ENCODE peak calls at places on chromosomes 6 and 20, in five cellular contexts. One of them, this sample, is unnamed.
A peak's percentile ranks its signal among the peaks of the same experiment; 100 is the strongest.

GRCh38 chr6:113855500-113856010 is 1.6 kb upstream of the MARCKS start:
- DNase-seq in left ventricle myocardium inferior: peak; percentile 17
- DNase-seq in CD4-positive, alpha-beta T cell: no peak
- DNase-seq in fibroblast of lung: peak; percentile 58
- DNase-seq in Peyer's patch: peak; percentile 31
- DNase-seq in this sample: no peak

GRCh38 chr20:19285424-19285823 is 73.0 kb downstream of the SLC24A3 start:
- DNase-seq in fibroblast of lung: no peak
- DNase-seq in Peyer's patch: no peak
- DNase-seq in left ventricle myocardium inferior: no peak
- DNase-seq in CD4-positive, alpha-beta T cell: no peak
- DNase-seq in this sample: no peak

GRCh38 chr6:168226832-168227434 is 92.6 kb downstream of the DACT2 start:
- DNase-seq in CD4-positive, alpha-beta T cell: no peak
- DNase-seq in left ventricle myocardium inferior: no peak
- DNase-seq in Peyer's patch: no peak
- DNase-seq in fibroblast of lung: no peak
- DNase-seq in this sample: no peak

GRCh38 chr20:12068146-12068545 is 150.5 kb downstream of the BTBD3 start:
- DNase-seq in Peyer's patch: no peak
- DNase-seq in left ventricle myocardium inferior: no peak
- DNase-seq in fibroblast of lung: peak; percentile 40
- DNase-seq in CD4-positive, alpha-beta T cell: no peak
- DNase-seq in this sample: no peak

GRCh38 chr20:550611-551010 is 7.0 kb upstream of the CSNK2A1 start:
- DNase-seq in Peyer's patch: no peak
- DNase-seq in fibroblast of lung: no peak
- DNase-seq in CD4-positive, alpha-beta T cell: no peak
- DNase-seq in left ventricle myocardium inferior: no peak
- DNase-seq in this sample: no peak

GRCh38 chr20:54515788-54516324 is 40.5 kb downstream of the DOK5 start:
- DNase-seq in fibroblast of lung: no peak
- DNase-seq in Peyer's patch: no peak
- DNase-seq in left ventricle myocardium inferior: no peak
- DNase-seq in CD4-positive, alpha-beta T cell: no peak
- DNase-seq in this sample: no peak

GRCh38 chr6:51292659-51293058 is 474.0 kb downstream of the TFAP2B start:
- DNase-seq in left ventricle myocardium inferior: no peak
- DNase-seq in CD4-positive, alpha-beta T cell: no peak
- DNase-seq in Peyer's patch: no peak
- DNase-seq in fibroblast of lung: peak; percentile 65
- DNase-seq in this sample: no peak

GRCh38 chr20:33353013-33353402 is 48.3 kb downstream of the CDK5RAP1 start:
- DNase-seq in left ventricle myocardium inferior: no peak
- DNase-seq in fibroblast of lung: no peak
- DNase-seq in CD4-positive, alpha-beta T cell: no peak
- DNase-seq in Peyer's patch: no peak
- DNase-seq in this sample: no peak

GRCh38 chr20:63657260-63657936 is 714 bp upstream of the RTEL1 start:
- DNase-seq in Peyer's patch: no peak
- DNase-seq in fibroblast of lung: no peak
- DNase-seq in left ventricle myocardium inferior: no peak
- DNase-seq in CD4-positive, alpha-beta T cell: no peak
- DNase-seq in this sample: no peak

GRCh38 chr6:118215269-118215668 is 308.2 kb downstream of the SLC35F1 start:
- DNase-seq in CD4-positive, alpha-beta T cell: no peak
- DNase-seq in Peyer's patch: no peak
- DNase-seq in fibroblast of lung: no peak
- DNase-seq in left ventricle myocardium inferior: no peak
- DNase-seq in this sample: no peak

GRCh38 chr6:22363166-22363965 is 66.5 kb upstream of the PRL start:
- DNase-seq in CD4-positive, alpha-beta T cell: no peak
- DNase-seq in Peyer's patch: no peak
- DNase-seq in fibroblast of lung: no peak
- DNase-seq in left ventricle myocardium inferior: no peak
- DNase-seq in this sample: no peak

GRCh38 chr20:48709744-48710143 is 118.1 kb downstream of the PREX1 start:
- DNase-seq in Peyer's patch: no peak
- DNase-seq in fibroblast of lung: no peak
- DNase-seq in left ventricle myocardium inferior: no peak
- DNase-seq in CD4-positive, alpha-beta T cell: no peak
- DNase-seq in this sample: no peak

GRCh38 chr6:157227202-157228166 is 95.8 kb downstream of the TMEM242 start:
- DNase-seq in Peyer's patch: no peak
- DNase-seq in left ventricle myocardium inferior: no peak
- DNase-seq in fibroblast of lung: no peak
- DNase-seq in CD4-positive, alpha-beta T cell: no peak
- DNase-seq in this sample: peak; percentile 37

GRCh38 chr6:52284131-52284459 is 447 bp downstream of the MCM3 start:
- DNase-seq in fibroblast of lung: peak; percentile 25
- DNase-seq in left ventricle myocardium inferior: peak; percentile 29
- DNase-seq in CD4-positive, alpha-beta T cell: no peak
- DNase-seq in Peyer's patch: no peak
- DNase-seq in this sample: no peak

GRCh38 chr20:41380551-41381262 is 14.1 kb upstream of the EMILIN3 start:
- DNase-seq in left ventricle myocardium inferior: no peak
- DNase-seq in CD4-positive, alpha-beta T cell: no peak
- DNase-seq in Peyer's patch: no peak
- DNase-seq in fibroblast of lung: no peak
- DNase-seq in this sample: peak; percentile 42

GRCh38 chr6:148231572-148231971 is 111.1 kb upstream of the SASH1 start:
- DNase-seq in left ventricle myocardium inferior: no peak
- DNase-seq in Peyer's patch: no peak
- DNase-seq in CD4-positive, alpha-beta T cell: no peak
- DNase-seq in fibroblast of lung: peak; percentile 89
- DNase-seq in this sample: no peak

GRCh38 chr20:38893485-38894090 is 32.6 kb upstream of the FAM83D start:
- DNase-seq in fibroblast of lung: peak; percentile 8
- DNase-seq in Peyer's patch: peak; percentile 79
- DNase-seq in left ventricle myocardium inferior: peak; percentile 67
- DNase-seq in CD4-positive, alpha-beta T cell: peak; percentile 75
- DNase-seq in this sample: peak; percentile 83

GRCh38 chr20:24470031-24470781 is 777 bp downstream of the SYNDIG1 start:
- DNase-seq in CD4-positive, alpha-beta T cell: no peak
- DNase-seq in fibroblast of lung: peak; percentile 22
- DNase-seq in Peyer's patch: no peak
- DNase-seq in left ventricle myocardium inferior: no peak
- DNase-seq in this sample: no peak

GRCh38 chr20:62219992-62220665 is at the start of gene HRH3:
- DNase-seq in left ventricle myocardium inferior: no peak
- DNase-seq in Peyer's patch: no peak
- DNase-seq in CD4-positive, alpha-beta T cell: no peak
- DNase-seq in fibroblast of lung: peak; percentile 16
- DNase-seq in this sample: no peak

GRCh38 chr20:51434556-51435256 is 107.8 kb downstream of the NFATC2 start:
- DNase-seq in left ventricle myocardium inferior: no peak
- DNase-seq in fibroblast of lung: peak; percentile 75
- DNase-seq in CD4-positive, alpha-beta T cell: no peak
- DNase-seq in Peyer's patch: no peak
- DNase-seq in this sample: no peak

GRCh38 chr6:158607411-158608170 is 37.0 kb downstream of the DYNLT1 start:
- DNase-seq in fibroblast of lung: peak; percentile 46
- DNase-seq in left ventricle myocardium inferior: no peak
- DNase-seq in CD4-positive, alpha-beta T cell: no peak
- DNase-seq in Peyer's patch: no peak
- DNase-seq in this sample: no peak

GRCh38 chr6:166575190-166575589 is 11.3 kb downstream of the RAMACL start:
- DNase-seq in left ventricle myocardium inferior: peak; percentile 54
- DNase-seq in fibroblast of lung: peak; percentile 38
- DNase-seq in CD4-positive, alpha-beta T cell: no peak
- DNase-seq in Peyer's patch: no peak
- DNase-seq in this sample: no peak

GRCh38 chr6:166579234-166579575 is 7.3 kb downstream of the RAMACL start:
- DNase-seq in fibroblast of lung: no peak
- DNase-seq in Peyer's patch: no peak
- DNase-seq in CD4-positive, alpha-beta T cell: no peak
- DNase-seq in left ventricle myocardium inferior: no peak
- DNase-seq in this sample: no peak

GRCh38 chr6:166580076-166581050 is 6.1 kb downstream of the RAMACL start:
- DNase-seq in fibroblast of lung: peak; percentile 56
- DNase-seq in left ventricle myocardium inferior: no peak
- DNase-seq in CD4-positive, alpha-beta T cell: no peak
- DNase-seq in Peyer's patch: no peak
- DNase-seq in this sample: no peak

GRCh38 chr6:166581091-166581511 is 5.4 kb downstream of the RAMACL start:
- DNase-seq in fibroblast of lung: no peak
- DNase-seq in Peyer's patch: no peak
- DNase-seq in left ventricle myocardium inferior: no peak
- DNase-seq in CD4-positive, alpha-beta T cell: no peak
- DNase-seq in this sample: no peak

DNA sequence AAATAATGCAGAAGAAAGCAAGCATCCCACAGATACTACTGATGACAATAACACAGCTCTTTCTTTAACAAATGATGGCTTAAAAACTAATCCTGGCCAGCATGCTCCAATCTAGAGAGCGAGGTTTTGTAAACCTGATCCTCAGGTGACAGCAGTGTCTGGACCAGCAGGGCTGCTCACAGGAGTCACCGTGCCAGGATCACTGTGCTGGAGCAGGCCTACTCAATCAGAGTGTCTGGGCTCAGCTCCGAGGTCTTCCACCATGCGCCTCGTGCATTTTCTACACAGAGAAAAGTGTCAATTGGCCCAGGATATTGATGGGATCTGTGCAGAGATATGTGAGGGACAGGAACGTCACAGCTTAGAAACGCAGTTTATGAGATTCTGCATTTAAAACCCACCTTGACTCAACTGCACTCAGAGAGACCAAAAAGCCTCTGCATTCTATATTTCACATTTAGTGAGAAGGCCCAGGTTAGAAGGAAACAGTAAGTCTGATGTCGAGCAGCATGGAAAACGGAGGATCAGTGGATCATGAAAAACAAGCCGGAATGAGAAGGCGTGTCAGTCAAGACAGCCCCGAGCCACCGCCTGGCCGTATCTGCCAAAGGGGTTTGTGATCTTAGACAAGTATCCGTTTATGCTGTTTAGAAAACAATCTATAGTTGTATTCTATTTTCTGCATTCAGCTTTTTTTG is 7.8 kb downstream of the RAMACL start:
- DNase-seq in Peyer's patch: no peak
- DNase-seq in left ventricle myocardium inferior: no peak
- DNase-seq in CD4-positive, alpha-beta T cell: no peak
- DNase-seq in fibroblast of lung: no peak
- DNase-seq in this sample: no peak
- H3K27me3 ChIP-seq in Peyer's patch: no peaks in the 10 kb centered on the region
- H3K27me3 ChIP-seq in left ventricle myocardium inferior: no peaks in the 10 kb centered on the region
- H3K27me3 ChIP-seq in CD4-positive, alpha-beta T cell: no peaks in the 10 kb centered on the region
- H3K27me3 ChIP-seq in fibroblast of lung: no peaks in the 10 kb centered on the region
- H3K27me3 ChIP-seq in this sample: no peaks in the 10 kb centered on the region

DNA sequence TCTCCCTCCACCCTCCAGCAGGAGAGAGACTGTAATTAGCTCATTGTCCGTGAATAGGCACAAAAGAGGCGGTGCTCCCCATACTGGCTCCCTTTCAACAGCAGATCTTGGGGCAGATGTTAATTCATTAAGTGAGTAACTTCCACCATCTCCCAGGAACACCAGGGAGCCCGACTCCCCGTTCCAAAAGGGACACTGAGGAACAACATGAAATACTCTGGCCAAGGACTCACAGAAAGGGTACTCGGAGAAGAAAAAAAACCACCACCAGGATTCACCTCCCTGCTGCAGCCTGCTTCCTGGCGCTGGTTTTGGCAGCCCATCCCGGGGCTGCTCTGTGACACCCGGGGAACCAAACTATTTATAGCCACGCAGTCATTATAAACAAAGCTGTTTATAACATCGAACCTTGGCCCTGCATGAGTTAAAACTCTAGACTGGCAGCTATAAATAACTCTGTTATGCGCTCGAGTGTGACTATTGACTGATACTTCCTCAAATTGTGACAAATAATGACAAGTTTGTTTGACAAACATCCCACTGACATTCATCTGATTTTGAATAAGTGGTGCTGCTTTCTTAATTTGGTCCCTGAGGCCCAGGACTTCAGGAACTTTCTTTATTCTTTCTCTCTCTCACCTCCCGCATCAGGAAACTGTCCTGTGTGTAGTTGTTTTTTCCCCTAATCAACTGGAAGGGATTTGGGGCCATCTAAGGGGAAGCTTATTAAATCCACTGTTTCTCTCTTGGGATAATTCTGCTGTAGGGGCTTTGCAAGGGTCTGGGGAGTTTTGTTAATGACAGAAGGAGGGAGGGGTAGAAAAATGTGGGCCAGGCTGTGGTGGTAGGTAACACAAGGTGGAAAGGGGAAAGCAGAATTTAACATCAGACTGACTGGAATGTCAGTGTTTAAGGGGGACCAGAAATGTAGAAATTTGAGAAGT is 521.6 kb downstream of the CD83 start:
- DNase-seq in fibroblast of lung: peak; percentile 57
- DNase-seq in left ventricle myocardium inferior: peak; percentile 52
- DNase-seq in Peyer's patch: peak; percentile 54
- DNase-seq in CD4-positive, alpha-beta T cell: no peak
- DNase-seq in this sample: no peak
- TF ChIP-seq CTCF in fibroblast of lung: no peak
- TF ChIP-seq CTCF in left ventricle myocardium inferior: peak; percentile 45
- TF ChIP-seq CTCF in Peyer's patch: peak; percentile 36
- TF ChIP-seq CTCF in CD4-positive, alpha-beta T cell: no peak
- TF ChIP-seq CTCF in this sample: no peak

GRCh38 chr20:46894971-46895905 is 595 bp downstream of the EYA2 start:
- DNase-seq in Peyer's patch: no peak
- DNase-seq in CD4-positive, alpha-beta T cell: no peak
- DNase-seq in left ventricle myocardium inferior: no peak
- DNase-seq in fibroblast of lung: peak; percentile 17
- DNase-seq in this sample: no peak
- H3K27me3 ChIP-seq in Peyer's patch: peaks cover 21% of the 10 kb centered on the region
- H3K27me3 ChIP-seq in CD4-positive, alpha-beta T cell: peaks cover 52% of the 10 kb centered on the region
- H3K27me3 ChIP-seq in left ventricle myocardium inferior: peaks cover 80% of the 10 kb centered on the region
- H3K27me3 ChIP-seq in fibroblast of lung: peaks cover 6% of the 10 kb centered on the region
- H3K27me3 ChIP-seq in this sample: peaks cover 64% of the 10 kb centered on the region

GRCh38 chr6:109069746-109070145 is 24.9 kb downstream of the SESN1 start:
- DNase-seq in left ventricle myocardium inferior: no peak
- DNase-seq in CD4-positive, alpha-beta T cell: no peak
- DNase-seq in fibroblast of lung: no peak
- DNase-seq in Peyer's patch: no peak
- DNase-seq in this sample: no peak

GRCh38 chr6:109071125-109071917 is 23.3 kb downstream of the SESN1 start:
- DNase-seq in Peyer's patch: no peak
- DNase-seq in left ventricle myocardium inferior: no peak
- DNase-seq in CD4-positive, alpha-beta T cell: no peak
- DNase-seq in fibroblast of lung: no peak
- DNase-seq in this sample: no peak

GRCh38 chr6:109075934-109076333 is 18.7 kb downstream of the SESN1 start:
- DNase-seq in CD4-positive, alpha-beta T cell: no peak
- DNase-seq in fibroblast of lung: peak; percentile 50
- DNase-seq in left ventricle myocardium inferior: no peak
- DNase-seq in Peyer's patch: no peak
- DNase-seq in this sample: no peak

GRCh38 chr6:109076421-109076820 is 18.2 kb downstream of the SESN1 start:
- DNase-seq in Peyer's patch: no peak
- DNase-seq in left ventricle myocardium inferior: no peak
- DNase-seq in fibroblast of lung: no peak
- DNase-seq in CD4-positive, alpha-beta T cell: no peak
- DNase-seq in this sample: no peak

GRCh38 chr6:109073344-109074235 is 21.1 kb downstream of the SESN1 start:
- DNase-seq in fibroblast of lung: peak; percentile 53
- DNase-seq in left ventricle myocardium inferior: no peak
- DNase-seq in Peyer's patch: no peak
- DNase-seq in CD4-positive, alpha-beta T cell: peak; percentile 43
- DNase-seq in this sample: no peak
- TF ChIP-seq CTCF in fibroblast of lung: peak; percentile 63
- TF ChIP-seq CTCF in left ventricle myocardium inferior: peak; percentile 73
- TF ChIP-seq CTCF in Peyer's patch: peak; percentile 87
- TF ChIP-seq CTCF in CD4-positive, alpha-beta T cell: peak; percentile 85
- TF ChIP-seq CTCF in this sample: peak; percentile 70